ENCODE peak calls at places on chromosomes 5 and 9, in eight cellular contexts. One of them, this sample, is unnamed.

GRCh38 chr5:143016777-143017374 is 246.7 kb downstream of the ARHGAP26 start:
- DNase-seq in activated T-cell treated with anti-CD3 and anti-CD28 coated beads for 48 hours: no peak
- DNase-seq in HL-60: no peak
- DNase-seq in stimulated activated CD4-positive, alpha-beta T cell treated with anti-CD3 and anti-CD28 coated beads, Interleukin-2, amount 100 ng/mL, for 24 hours: peak; percentile 47
- DNase-seq in NCI-H510A treated with DMSO at 0.1 percent for 48 hours: peak; percentile 48
- DNase-seq in uterus: peak; percentile 24
- DNase-seq in NCI-H774: peak; percentile 11
- DNase-seq in right cardiac atrium: no peak
- DNase-seq in this sample: peak; percentile 42

GRCh38 chr5:68440666-68441065 is 225.1 kb downstream of the PIK3R1 start:
- DNase-seq in activated T-cell treated with anti-CD3 and anti-CD28 coated beads for 48 hours: no peak
- DNase-seq in HL-60: no peak
- DNase-seq in stimulated activated CD4-positive, alpha-beta T cell treated with anti-CD3 and anti-CD28 coated beads, Interleukin-2, amount 100 ng/mL, for 24 hours: no peak
- DNase-seq in NCI-H510A treated with DMSO at 0.1 percent for 48 hours: no peak
- DNase-seq in uterus: no peak
- DNase-seq in NCI-H774: no peak
- DNase-seq in right cardiac atrium: no peak
- DNase-seq in this sample: no peak

GRCh38 chr5:102823441-102823874 is 68.4 kb downstream of the PAM start:
- DNase-seq in activated T-cell treated with anti-CD3 and anti-CD28 coated beads for 48 hours: no peak
- DNase-seq in HL-60: no peak
- DNase-seq in stimulated activated CD4-positive, alpha-beta T cell treated with anti-CD3 and anti-CD28 coated beads, Interleukin-2, amount 100 ng/mL, for 24 hours: no peak
- DNase-seq in NCI-H510A treated with DMSO at 0.1 percent for 48 hours: no peak
- DNase-seq in uterus: no peak
- DNase-seq in NCI-H774: no peak
- DNase-seq in right cardiac atrium: no peak
- DNase-seq in this sample: no peak

GRCh38 chr5:94353605-94354004 is 264.8 kb downstream of the KIAA0825 start:
- DNase-seq in activated T-cell treated with anti-CD3 and anti-CD28 coated beads for 48 hours: no peak
- DNase-seq in HL-60: no peak
- DNase-seq in stimulated activated CD4-positive, alpha-beta T cell treated with anti-CD3 and anti-CD28 coated beads, Interleukin-2, amount 100 ng/mL, for 24 hours: no peak
- DNase-seq in NCI-H510A treated with DMSO at 0.1 percent for 48 hours: no peak
- DNase-seq in uterus: no peak
- DNase-seq in NCI-H774: no peak
- DNase-seq in right cardiac atrium: no peak
- DNase-seq in this sample: no peak

GRCh38 chr9:3848445-3849114 is 322.8 kb upstream of the RFX3 start:
- DNase-seq in activated T-cell treated with anti-CD3 and anti-CD28 coated beads for 48 hours: no peak
- DNase-seq in HL-60: no peak
- DNase-seq in stimulated activated CD4-positive, alpha-beta T cell treated with anti-CD3 and anti-CD28 coated beads, Interleukin-2, amount 100 ng/mL, for 24 hours: no peak
- DNase-seq in NCI-H510A treated with DMSO at 0.1 percent for 48 hours: no peak
- DNase-seq in uterus: no peak
- DNase-seq in NCI-H774: no peak
- DNase-seq in right cardiac atrium: no peak
- DNase-seq in this sample: no peak

GRCh38 chr5:5721881-5722280 is 299.4 kb downstream of the ICE1 start:
- DNase-seq in activated T-cell treated with anti-CD3 and anti-CD28 coated beads for 48 hours: no peak
- DNase-seq in HL-60: no peak
- DNase-seq in stimulated activated CD4-positive, alpha-beta T cell treated with anti-CD3 and anti-CD28 coated beads, Interleukin-2, amount 100 ng/mL, for 24 hours: no peak
- DNase-seq in NCI-H510A treated with DMSO at 0.1 percent for 48 hours: no peak
- DNase-seq in uterus: no peak
- DNase-seq in NCI-H774: no peak
- DNase-seq in right cardiac atrium: no peak
- DNase-seq in this sample: no peak

GRCh38 chr9:4921449-4921848 is 63.6 kb upstream of the JAK2 start:
- DNase-seq in activated T-cell treated with anti-CD3 and anti-CD28 coated beads for 48 hours: no peak
- DNase-seq in HL-60: no peak
- DNase-seq in stimulated activated CD4-positive, alpha-beta T cell treated with anti-CD3 and anti-CD28 coated beads, Interleukin-2, amount 100 ng/mL, for 24 hours: no peak
- DNase-seq in NCI-H510A treated with DMSO at 0.1 percent for 48 hours: no peak
- DNase-seq in uterus: no peak
- DNase-seq in NCI-H774: no peak
- DNase-seq in right cardiac atrium: no peak
- DNase-seq in this sample: no peak

GRCh38 chr9:12643686-12644085 is 49.5 kb upstream of the TYRP1 start:
- DNase-seq in activated T-cell treated with anti-CD3 and anti-CD28 coated beads for 48 hours: no peak
- DNase-seq in HL-60: no peak
- DNase-seq in stimulated activated CD4-positive, alpha-beta T cell treated with anti-CD3 and anti-CD28 coated beads, Interleukin-2, amount 100 ng/mL, for 24 hours: no peak
- DNase-seq in NCI-H510A treated with DMSO at 0.1 percent for 48 hours: no peak
- DNase-seq in uterus: no peak
- DNase-seq in NCI-H774: no peak
- DNase-seq in right cardiac atrium: no peak
- DNase-seq in this sample: no peak

GRCh38 chr5:124871299-124871698 is 124.9 kb upstream of the ZNF608 start:
- DNase-seq in activated T-cell treated with anti-CD3 and anti-CD28 coated beads for 48 hours: no peak
- DNase-seq in HL-60: no peak
- DNase-seq in stimulated activated CD4-positive, alpha-beta T cell treated with anti-CD3 and anti-CD28 coated beads, Interleukin-2, amount 100 ng/mL, for 24 hours: no peak
- DNase-seq in NCI-H510A treated with DMSO at 0.1 percent for 48 hours: no peak
- DNase-seq in uterus: no peak
- DNase-seq in NCI-H774: no peak
- DNase-seq in right cardiac atrium: no peak
- DNase-seq in this sample: no peak

GRCh38 chr9:82101475-82101874 is 112.9 kb downstream of the SPATA31D1 start:
- DNase-seq in activated T-cell treated with anti-CD3 and anti-CD28 coated beads for 48 hours: no peak
- DNase-seq in HL-60: no peak
- DNase-seq in stimulated activated CD4-positive, alpha-beta T cell treated with anti-CD3 and anti-CD28 coated beads, Interleukin-2, amount 100 ng/mL, for 24 hours: no peak
- DNase-seq in NCI-H510A treated with DMSO at 0.1 percent for 48 hours: no peak
- DNase-seq in uterus: no peak
- DNase-seq in NCI-H774: no peak
- DNase-seq in right cardiac atrium: no peak
- DNase-seq in this sample: no peak

GRCh38 chr9:134412298-134412711 is 86.0 kb downstream of the RXRA start:
- DNase-seq in activated T-cell treated with anti-CD3 and anti-CD28 coated beads for 48 hours: no peak
- DNase-seq in HL-60: no peak
- DNase-seq in stimulated activated CD4-positive, alpha-beta T cell treated with anti-CD3 and anti-CD28 coated beads, Interleukin-2, amount 100 ng/mL, for 24 hours: no peak
- DNase-seq in NCI-H510A treated with DMSO at 0.1 percent for 48 hours: no peak
- DNase-seq in uterus: no peak
- DNase-seq in NCI-H774: no peak
- DNase-seq in right cardiac atrium: no peak
- DNase-seq in this sample: no peak

GRCh38 chr5:103340717-103341397 is 82.3 kb downstream of the MACIR start:
- DNase-seq in activated T-cell treated with anti-CD3 and anti-CD28 coated beads for 48 hours: no peak
- DNase-seq in HL-60: no peak
- DNase-seq in stimulated activated CD4-positive, alpha-beta T cell treated with anti-CD3 and anti-CD28 coated beads, Interleukin-2, amount 100 ng/mL, for 24 hours: no peak
- DNase-seq in NCI-H510A treated with DMSO at 0.1 percent for 48 hours: no peak
- DNase-seq in uterus: no peak
- DNase-seq in NCI-H774: no peak
- DNase-seq in right cardiac atrium: no peak
- DNase-seq in this sample: no peak